ENCODE peak calls at places on chromosomes 2 and 18, in eight cellular contexts. X, T, B, V, E, L, K and F are unnamed samples.

GRCh38 chr2:232615339-232615738 is 18.1 kb upstream of the EFHD1 start:
- DNase-seq in K (no peak), X (no peak), B (no peak), T (no peak), L (no peak), E (no peak), V (no peak), F (no peak)

GRCh38 chr2:207474871-207475485 is 54.8 kb upstream of the CREB1 start:
- DNase-seq in K (peak; percentile 61), X (no peak), T (peak; percentile 70), L (peak; percentile 39), E (peak; percentile 68), V (peak; percentile 86), B (peak; percentile 36), F (peak; percentile 60)

GRCh38 chr2:176130917-176131616 is 1.6 kb downstream of the HOXD8 start:
- DNase-seq in E (no peak), B (no peak), L (no peak), T (no peak), V (peak; percentile 42), K (no peak), X (no peak), F (no peak)

GRCh38 chr2:182132605-182133004 is 147.0 kb downstream of the PPP1R1C start:
- DNase-seq in B (peak; percentile 12), E (peak; percentile 53), L (no peak), K (no peak), T (no peak), V (peak; percentile 8), X (no peak), F (no peak)

GRCh38 chr2:216392018-216392562 is 19.8 kb upstream of the MARCHF4 start:
- DNase-seq in T (peak; percentile 48), K (peak; percentile 68), X (no peak), V (no peak), E (no peak), L (no peak), B (no peak), F (peak; percentile 66)

GRCh38 chr2:2667690-2668089 is 336.6 kb upstream of the MYT1L start:
- DNase-seq in V (no peak), E (no peak), L (no peak), K (no peak), X (no peak), T (no peak), B (no peak), F (no peak)

GRCh38 chr2:70927641-70928040 is 8.1 kb upstream of the ATP6V1B1 start:
- DNase-seq in K (no peak), X (no peak), L (no peak), T (no peak), E (no peak), V (no peak), B (no peak), F (peak; percentile 20)

GRCh38 chr2:70726947-70727725 is 40.9 kb downstream of the ADD2 start:
- DNase-seq in L (peak; percentile 4), X (no peak), E (peak; percentile 11), V (peak; percentile 88), B (peak; percentile 86), T (no peak), K (no peak), F (no peak)

GRCh38 chr2:219851801-219852481 is 224.5 kb downstream of the SLC4A3 start:
- DNase-seq in T (peak; percentile 87), E (peak; percentile 23), X (no peak), B (peak; percentile 54), V (peak; percentile 59), K (no peak), L (no peak), F (peak; percentile 69)

GRCh38 chr18:36821681-36822080 is 7.1 kb downstream of the TPGS2 start:
- DNase-seq in B (no peak), T (no peak), V (no peak), X (no peak), K (peak; percentile 88), E (no peak), L (no peak), F (peak; percentile 70)

GRCh38 chr2:225766431-225766830 is 366.9 kb downstream of the NYAP2 start:
- DNase-seq in E (peak; percentile 6), T (no peak), K (no peak), L (no peak), B (no peak), V (no peak), X (no peak), F (no peak)

GRCh38 chr2:179355881-179356280 is 91.2 kb upstream of the SESTD1 start:
- DNase-seq in V (peak; percentile 74), B (no peak), X (no peak), E (peak; percentile 22), K (no peak), T (no peak), L (no peak), F (no peak)

GRCh38 chr2:161423351-161424178 is 7.5 kb downstream of the TBR1 start:
- DNase-seq in L (no peak), B (peak; percentile 21), K (peak; percentile 72), V (peak; percentile 43), T (peak; percentile 75), X (no peak), E (no peak), F (peak; percentile 87)

GRCh38 chr18:4831127-4831526 is 365.9 kb downstream of the AKAIN1 start:
- DNase-seq in E (no peak), L (no peak), T (no peak), V (no peak), B (no peak), K (no peak), X (no peak), F (no peak)

GRCh38 chr2:37782721-37783438 is 111.4 kb upstream of the CDC42EP3 start:
- DNase-seq in L (no peak), V (peak; percentile 56), T (no peak), E (peak; percentile 56), X (no peak), B (peak; percentile 46), K (no peak), F (no peak)

GRCh38 chr2:216807861-216808272 is 52.0 kb downstream of the TNP1 start:
- DNase-seq in K (peak; percentile 18), B (peak; percentile 82), X (no peak), T (no peak), E (peak; percentile 47), V (peak; percentile 18), L (no peak), F (no peak)

DNA sequence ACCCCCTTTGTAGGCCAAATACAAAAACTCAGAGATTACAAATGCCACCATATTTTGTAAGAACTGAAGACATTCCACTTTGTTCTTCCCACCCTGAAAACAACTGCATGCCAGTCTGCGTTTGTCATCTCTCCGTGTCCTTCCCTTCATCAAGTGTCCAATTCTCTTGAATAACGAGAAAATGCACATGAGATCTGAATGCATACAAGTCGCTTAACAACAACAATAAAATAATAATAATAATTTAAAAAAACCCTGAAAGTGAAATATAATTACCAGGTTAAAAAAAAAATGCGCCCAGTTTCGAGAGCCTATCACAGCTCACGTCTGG is 2.0 kb upstream of the SETBP1 start:
- DNase-seq in E (no peak), V (no peak), X (no peak), T (no peak), B (no peak), K (peak; percentile 34), L (no peak), F (no peak)
- H3K9ac ChIP-seq in E (no peak overlapping the region), V (peak overlapping the region; percentile 90), X (no peak overlapping the region), T (no peak overlapping the region), B (no peak overlapping the region), K (no peak overlapping the region), L (no peak overlapping the region), F (no peak overlapping the region)

DNA sequence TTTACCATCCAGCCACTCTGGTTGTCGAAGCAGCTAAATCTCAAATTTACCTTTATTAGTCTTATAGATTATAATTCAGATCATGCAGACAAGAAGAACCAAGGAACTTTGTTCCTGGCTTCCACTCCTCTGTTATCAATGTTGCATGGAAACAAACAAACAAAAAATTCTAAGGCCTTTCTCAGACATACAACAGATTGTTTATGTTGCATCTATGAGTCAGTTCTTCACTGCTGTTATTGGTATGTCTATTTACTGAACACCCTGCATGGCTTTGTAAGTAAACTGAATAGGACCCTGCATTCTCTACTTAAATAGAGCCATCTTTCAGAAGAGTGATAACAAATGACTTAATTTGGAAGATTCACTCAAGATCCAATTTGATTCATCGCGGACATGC is 1.6 kb upstream of the ANKRD44 start:
- DNase-seq in V (peak; percentile 13), K (no peak), E (no peak), T (no peak), L (no peak), X (no peak), B (no peak), F (no peak)
- H3K27ac ChIP-seq in V (no peak overlapping the region), K (no peak overlapping the region), E (no peak overlapping the region), T (no peak overlapping the region), L (no peak overlapping the region), X (no peak overlapping the region), B (no peak overlapping the region), F (no peak overlapping the region)

GRCh38 chr18:79697976-79698375 is 18.4 kb downstream of the CTDP1 start:
- DNase-seq in K (no peak), B (no peak), T (no peak), L (no peak), V (no peak), X (no peak), E (no peak), F (no peak)
- H3K36me3 ChIP-seq in K (peaks cover 8% of the 10 kb centered on the region), B (peaks cover 11% of the 10 kb centered on the region), T (no peaks in the 10 kb centered on the region), L (peaks cover 15% of the 10 kb centered on the region), V (no peaks in the 10 kb centered on the region), X (peaks cover 32% of the 10 kb centered on the region), E (peaks cover 42% of the 10 kb centered on the region), F (peaks cover 51% of the 10 kb centered on the region)

GRCh38 chr2:21423854-21424253 is 300.1 kb downstream of the TDRD15 start:
- DNase-seq in V (no peak), K (no peak), T (no peak), L (no peak), E (peak; percentile 49), B (peak; percentile 2), X (no peak), F (no peak)

GRCh38 chr2:21422050-21422449 is 298.3 kb downstream of the TDRD15 start:
- DNase-seq in T (peak; percentile 66), K (peak; percentile 78), L (no peak), X (no peak), E (peak; percentile 27), V (no peak), B (no peak), F (peak; percentile 95)

GRCh38 chr2:21424375-21424774 is 300.6 kb downstream of the TDRD15 start:
- DNase-seq in V (no peak), X (no peak), K (no peak), E (no peak), B (no peak), L (no peak), T (no peak), F (no peak)

GRCh38 chr2:21418456-21418855 is 294.7 kb downstream of the TDRD15 start:
- DNase-seq in T (no peak), V (no peak), E (peak; percentile 62), K (no peak), B (no peak), X (no peak), L (no peak), F (no peak)

DNA sequence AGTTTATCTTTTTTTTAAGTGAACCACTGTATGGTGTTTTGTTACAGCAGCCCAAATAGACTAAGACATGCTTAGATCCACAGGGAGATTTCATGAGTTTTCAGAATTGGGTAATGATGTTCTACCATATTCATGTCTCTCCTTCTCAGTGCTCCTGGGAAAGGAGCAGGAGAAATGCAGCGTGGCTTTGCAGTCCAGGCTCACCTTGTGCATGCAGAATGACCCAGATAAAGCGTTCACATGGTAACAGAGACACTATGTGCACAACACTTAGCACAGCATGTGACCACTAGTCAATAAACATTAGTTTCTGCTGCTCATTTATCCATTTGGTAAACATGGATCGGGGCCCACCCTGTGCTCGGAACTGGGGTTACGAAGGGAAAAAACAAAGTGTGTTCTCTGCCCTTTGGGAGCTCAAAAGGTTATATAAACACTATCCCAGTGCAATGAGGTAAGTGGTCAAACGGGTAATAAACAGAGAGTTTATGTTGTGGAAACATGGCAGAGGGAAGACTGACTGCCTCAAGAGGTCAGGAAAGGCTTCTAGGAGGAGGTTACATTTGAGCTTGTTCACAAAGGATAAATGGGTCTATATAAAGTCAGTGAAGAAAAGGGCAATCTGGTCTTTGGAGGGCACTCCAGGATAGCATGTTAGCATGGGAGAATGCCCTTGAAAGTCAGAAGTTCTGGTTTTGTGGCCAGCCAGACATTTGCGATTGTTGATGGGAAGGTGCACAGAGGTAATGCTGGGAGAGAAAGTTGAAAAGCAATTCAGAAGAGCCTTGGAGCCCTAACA is 299.2 kb downstream of the TDRD15 start:
- DNase-seq in T (no peak), X (no peak), K (no peak), B (no peak), V (no peak), L (no peak), E (no peak), F (no peak)
- H3K9ac ChIP-seq in T (no peak overlapping the region), X (no peak overlapping the region), K (no peak overlapping the region), B (no peak overlapping the region), V (no peak overlapping the region), L (no peak overlapping the region), E (no peak overlapping the region), F (no peak overlapping the region)